ENCODE peak calls at places on chromosomes 6 and 20, in six cellular contexts. R is left lung; L is CD8-positive, alpha-beta memory T cell; M is CD8-positive, alpha-beta T cell; B is prostate gland; U is NCI-H1417. F is an unnamed sample.

GRCh38 chr6:109962271-109962670 is 15.8 kb upstream of the GPR6 start:
- DNase-seq in R (no peak), L (no peak), M (no peak), B (no peak), U (no peak), F (no peak)

GRCh38 chr20:10947726-10948125 is 273.9 kb upstream of the JAG1 start:
- DNase-seq in R (no peak), L (no peak), M (no peak), B (no peak), U (no peak), F (no peak)

GRCh38 chr6:149723771-149724417 is 6.0 kb upstream of the LATS1 start:
- DNase-seq in R (no peak), L (peak), M (peak), B (peak), U (peak), F (peak)

GRCh38 chr20:37697314-37697713 is 3.5 kb downstream of the CTNNBL1 start:
- DNase-seq in R (no peak), L (no peak), M (no peak), B (no peak), U (no peak), F (no peak)

GRCh38 chr6:97501875-97502274 is 218.9 kb upstream of the MMS22L start:
- DNase-seq in R (no peak), L (no peak), M (no peak), B (no peak), U (peak), F (no peak)

GRCh38 chr20:21361266-21361665 is 36.1 kb downstream of the NKX2-4 start:
- DNase-seq in R (no peak), L (no peak), M (no peak), B (no peak), U (no peak), F (no peak)

GRCh38 chr6:5112065-5112799 is 27.1 kb downstream of the PPP1R3G start:
- DNase-seq in R (no peak), L (no peak), M (no peak), B (no peak), U (no peak), F (peak)

GRCh38 chr6:20952605-20953004 is 418.3 kb downstream of the CDKAL1 start:
- DNase-seq in R (no peak), L (no peak), M (no peak), B (no peak), U (peak), F (peak)

GRCh38 chr6:188821-189655 is 103.2 kb upstream of the DUSP22 start:
- DNase-seq in R (peak), L (peak), M (peak), B (peak), U (peak), F (no peak)

GRCh38 chr6:75802366-75802765 is 53.3 kb downstream of the MYO6 start:
- DNase-seq in R (no peak), L (no peak), M (no peak), B (no peak), U (no peak), F (no peak)

GRCh38 chr6:28673800-28674671 is 148.4 kb downstream of the GPX5 start:
- DNase-seq in R (no peak), L (no peak), M (no peak), B (no peak), U (peak), F (peak)

GRCh38 chr6:15763827-15764226 is 101.0 kb upstream of the DTNBP1 start:
- DNase-seq in R (no peak), L (no peak), M (no peak), B (no peak), U (no peak), F (no peak)

GRCh38 chr20:433300-433975 is 25.3 kb downstream of the RBCK1 start:
- DNase-seq in R (no peak), L (peak), M (peak), B (no peak), U (no peak), F (no peak)

GRCh38 chr20:23683281-23683680 is 5.6 kb downstream of the CST4 start:
- DNase-seq in R (no peak), L (no peak), M (no peak), B (no peak), U (no peak), F (no peak)

GRCh38 chr20:50330504-50331313 is 140.1 kb downstream of the CEBPB start:
- DNase-seq in R (no peak), L (no peak), M (no peak), B (peak), U (no peak), F (no peak)

GRCh38 chr6:72616406-72617015 is 5.4 kb upstream of the KCNQ5 start:
- DNase-seq in R (no peak), L (no peak), M (no peak), B (no peak), U (peak), F (no peak)

GRCh38 chr6:41584668-41585205 is 38.6 kb downstream of the FOXP4 start:
- DNase-seq in R (no peak), L (no peak), M (no peak), B (peak), U (peak), F (no peak)

GRCh38 chr6:40346241-40346640 is 240.9 kb downstream of the LRFN2 start:
- DNase-seq in R (no peak), L (no peak), M (peak), B (no peak), U (no peak), F (no peak)

GRCh38 chr6:119142051-119142450 is 63.6 kb upstream of the FAM184A start:
- DNase-seq in R (no peak), L (no peak), M (no peak), B (no peak), U (no peak), F (no peak)

GRCh38 chr6:127550403-127550802 is 26.6 kb upstream of the C6orf58 start:
- DNase-seq in R (no peak), L (no peak), M (no peak), B (no peak), U (no peak), F (peak)

GRCh38 chr6:160431231-160431630 is 83.1 kb downstream of the SLC22A3 start:
- DNase-seq in R (no peak), L (no peak), M (no peak), B (no peak), U (no peak), F (peak)

GRCh38 chr20:11677445-11678235 is 240.1 kb upstream of the BTBD3 start:
- DNase-seq in R (no peak), L (no peak), M (no peak), B (no peak), U (peak), F (no peak)

GRCh38 chr20:50271674-50272412 is 81.2 kb downstream of the CEBPB start:
- DNase-seq in R (peak), L (no peak), M (no peak), B (no peak), U (no peak), F (no peak)

GRCh38 chr6:41021832-41022231 is 17.2 kb downstream of the UNC5CL start:
- DNase-seq in R (no peak), L (no peak), M (no peak), B (no peak), U (peak), F (peak)

GRCh38 chr6:55255061-55255571 is 72.2 kb upstream of the GFRAL start:
- DNase-seq in R (no peak), L (no peak), M (no peak), B (no peak), U (no peak), F (no peak)

GRCh38 chr6:138528137-138528536 is 28.8 kb upstream of the NHSL1 start:
- DNase-seq in R (no peak), L (no peak), M (no peak), B (no peak), U (no peak), F (no peak)

GRCh38 chr6:150394053-150394875 is 25.5 kb downstream of the IYD start:
- DNase-seq in R (no peak), L (no peak), M (no peak), B (no peak), U (no peak), F (no peak)

GRCh38 chr20:14820771-14821170 is 483.4 kb upstream of the FLRT3 start:
- DNase-seq in R (no peak), L (no peak), M (no peak), B (peak), U (no peak), F (no peak)

GRCh38 chr6:110233769-110234374 is 53.6 kb downstream of the CDC40 start:
- DNase-seq in R (no peak), L (no peak), M (no peak), B (no peak), U (no peak), F (no peak)

GRCh38 chr6:26556263-26557070 is 18.3 kb downstream of the HMGN4 start:
- DNase-seq in R (no peak), L (peak), M (peak), B (no peak), U (peak), F (peak)

GRCh38 chr20:16411361-16411760 is 161.9 kb downstream of the KIF16B start:
- DNase-seq in R (no peak), L (no peak), M (no peak), B (no peak), U (no peak), F (no peak)

GRCh38 chr6:114055758-114056157 is 84.8 kb upstream of the HDAC2 start:
- DNase-seq in R (no peak), L (no peak), M (no peak), B (no peak), U (peak), F (no peak)

GRCh38 chr6:110329729-110330436 is 28.3 kb downstream of the METTL24 start:
- DNase-seq in R (no peak), L (no peak), M (no peak), B (no peak), U (no peak), F (no peak)

GRCh38 chr20:36399969-36400545 is 93.9 kb downstream of the DLGAP4 start:
- DNase-seq in R (no peak), L (no peak), M (no peak), B (no peak), U (no peak), F (no peak)

GRCh38 chr20:34115232-34115631 is 3.2 kb upstream of the EIF2S2 start:
- DNase-seq in R (no peak), L (no peak), M (no peak), B (no peak), U (no peak), F (no peak)

GRCh38 chr6:17258763-17259162 is 22.4 kb upstream of the RBM24 start:
- DNase-seq in R (no peak), L (no peak), M (no peak), B (no peak), U (peak), F (no peak)